ENCODE peak calls at places on chromosomes 16 and 17, in four cellular contexts. One of them, this sample, is unnamed.

GRCh38 chr17:72134560-72135399 is 14.0 kb downstream of the SOX9 start:
- DNase-seq in kidney glomerular epithelial cell: no peak
- DNase-seq in memory B cell: no peak
- DNase-seq in psoas muscle: no peak
- DNase-seq in this sample: no peak

GRCh38 chr17:57269052-57269451 is 12.7 kb downstream of the MSI2 start:
- DNase-seq in memory B cell: no peak
- DNase-seq in psoas muscle: no peak
- DNase-seq in kidney glomerular epithelial cell: no peak
- DNase-seq in this sample: no peak

GRCh38 chr16:19348578-19349315 is 63.2 kb downstream of the CLEC19A start:
- DNase-seq in kidney glomerular epithelial cell: no peak
- DNase-seq in psoas muscle: no peak
- DNase-seq in memory B cell: no peak
- DNase-seq in this sample: no peak

GRCh38 chr17:4679652-4680051 is 24.3 kb downstream of the PELP1 start:
- DNase-seq in psoas muscle: no peak
- DNase-seq in kidney glomerular epithelial cell: peak
- DNase-seq in memory B cell: no peak
- DNase-seq in this sample: no peak

GRCh38 chr16:30838876-30839471 is 52.0 kb upstream of the ZNF629 start:
- DNase-seq in memory B cell: no peak
- DNase-seq in kidney glomerular epithelial cell: no peak
- DNase-seq in psoas muscle: no peak
- DNase-seq in this sample: no peak

GRCh38 chr17:40176409-40177110 is 710 bp upstream of the RAPGEFL1 start:
- DNase-seq in psoas muscle: no peak
- DNase-seq in memory B cell: no peak
- DNase-seq in kidney glomerular epithelial cell: no peak
- DNase-seq in this sample: no peak

GRCh38 chr17:39625198-39625769 is 1.5 kb upstream of the PPP1R1B start:
- DNase-seq in kidney glomerular epithelial cell: no peak
- DNase-seq in psoas muscle: no peak
- DNase-seq in memory B cell: no peak
- DNase-seq in this sample: no peak

GRCh38 chr17:3827124-3827773 is 18.8 kb downstream of the NCBP3 start:
- DNase-seq in memory B cell: peak
- DNase-seq in psoas muscle: no peak
- DNase-seq in kidney glomerular epithelial cell: peak
- DNase-seq in this sample: peak

GRCh38 chr16:29815032-29815721 is 775 bp upstream of the PAGR1 start:
- DNase-seq in memory B cell: no peak
- DNase-seq in psoas muscle: peak
- DNase-seq in kidney glomerular epithelial cell: no peak
- DNase-seq in this sample: peak

GRCh38 chr16:88956546-88957455 is 20.2 kb downstream of the CBFA2T3 start:
- DNase-seq in memory B cell: no peak
- DNase-seq in kidney glomerular epithelial cell: no peak
- DNase-seq in psoas muscle: peak
- DNase-seq in this sample: no peak

GRCh38 chr16:26816266-26816665 is 250.5 kb upstream of the C16orf82 start:
- DNase-seq in psoas muscle: no peak
- DNase-seq in memory B cell: no peak
- DNase-seq in kidney glomerular epithelial cell: no peak
- DNase-seq in this sample: no peak

GRCh38 chr16:19704321-19705130 is 13.5 kb downstream of the KNOP1 start:
- DNase-seq in kidney glomerular epithelial cell: peak
- DNase-seq in psoas muscle: peak
- DNase-seq in memory B cell: no peak
- DNase-seq in this sample: no peak

GRCh38 chr16:11913425-11914079 is 2.2 kb downstream of the GSPT1 start:
- DNase-seq in memory B cell: no peak
- DNase-seq in psoas muscle: no peak
- DNase-seq in kidney glomerular epithelial cell: peak
- DNase-seq in this sample: no peak

GRCh38 chr17:74354123-74354522 is 7.5 kb downstream of the BTBD17 start:
- DNase-seq in psoas muscle: no peak
- DNase-seq in memory B cell: no peak
- DNase-seq in kidney glomerular epithelial cell: no peak
- DNase-seq in this sample: no peak

GRCh38 chr16:88549671-88550643 is 20.2 kb upstream of the ZC3H18 start:
- DNase-seq in memory B cell: no peak
- DNase-seq in psoas muscle: peak
- DNase-seq in kidney glomerular epithelial cell: no peak
- DNase-seq in this sample: no peak

GRCh38 chr17:41972571-41973411 is 6.2 kb downstream of the CNP start:
- DNase-seq in kidney glomerular epithelial cell: peak
- DNase-seq in psoas muscle: peak
- DNase-seq in memory B cell: peak
- DNase-seq in this sample: no peak

GRCh38 chr16:54931757-54932660 is 1.3 kb downstream of the IRX5 start:
- DNase-seq in psoas muscle: peak
- DNase-seq in kidney glomerular epithelial cell: no peak
- DNase-seq in memory B cell: no peak
- DNase-seq in this sample: no peak

GRCh38 chr16:81604960-81605383 is 160.4 kb downstream of the CMIP start:
- DNase-seq in kidney glomerular epithelial cell: peak
- DNase-seq in memory B cell: no peak
- DNase-seq in psoas muscle: no peak
- DNase-seq in this sample: no peak

GRCh38 chr16:17476414-17477259 is 5.9 kb upstream of the XYLT1 start:
- DNase-seq in kidney glomerular epithelial cell: peak
- DNase-seq in psoas muscle: no peak
- DNase-seq in memory B cell: peak
- DNase-seq in this sample: no peak

GRCh38 chr16:67404740-67405226 is 11.5 kb upstream of the TPPP3 start:
- DNase-seq in kidney glomerular epithelial cell: no peak
- DNase-seq in psoas muscle: no peak
- DNase-seq in memory B cell: no peak
- DNase-seq in this sample: no peak

GRCh38 chr16:79247386-79247785 is 353.2 kb downstream of the MAF start:
- DNase-seq in psoas muscle: no peak
- DNase-seq in memory B cell: no peak
- DNase-seq in kidney glomerular epithelial cell: no peak
- DNase-seq in this sample: no peak

GRCh38 chr17:82386256-82386831 is 14.8 kb downstream of the UTS2R start:
- DNase-seq in psoas muscle: no peak
- DNase-seq in memory B cell: no peak
- DNase-seq in kidney glomerular epithelial cell: no peak
- DNase-seq in this sample: no peak

GRCh38 chr17:70661342-70662222 is 492.2 kb downstream of the KCNJ2 start:
- DNase-seq in psoas muscle: no peak
- DNase-seq in kidney glomerular epithelial cell: no peak
- DNase-seq in memory B cell: no peak
- DNase-seq in this sample: no peak

GRCh38 chr17:5237541-5238016 is 2.9 kb upstream of the SCIMP start:
- DNase-seq in psoas muscle: no peak
- DNase-seq in memory B cell: no peak
- DNase-seq in kidney glomerular epithelial cell: no peak
- DNase-seq in this sample: no peak

GRCh38 chr16:11356573-11357331 is 11.5 kb downstream of the RMI2 start:
- DNase-seq in psoas muscle: peak
- DNase-seq in kidney glomerular epithelial cell: peak
- DNase-seq in memory B cell: peak
- DNase-seq in this sample: peak

GRCh38 chr17:58060596-58061191 is 22.5 kb upstream of the DYNLL2 start:
- DNase-seq in memory B cell: no peak
- DNase-seq in kidney glomerular epithelial cell: no peak
- DNase-seq in psoas muscle: no peak
- DNase-seq in this sample: peak

GRCh38 chr17:28686296-28686695 is 24.3 kb downstream of the SUPT6H start:
- DNase-seq in memory B cell: no peak
- DNase-seq in psoas muscle: no peak
- DNase-seq in kidney glomerular epithelial cell: no peak
- DNase-seq in this sample: no peak

GRCh38 chr16:53041196-53041977 is 11.3 kb downstream of the CHD9NB start:
- DNase-seq in memory B cell: no peak
- DNase-seq in psoas muscle: peak
- DNase-seq in kidney glomerular epithelial cell: peak
- DNase-seq in this sample: peak

GRCh38 chr17:64506576-64507417 is at the start of gene CEP95:
- DNase-seq in psoas muscle: peak
- DNase-seq in kidney glomerular epithelial cell: no peak
- DNase-seq in memory B cell: peak
- DNase-seq in this sample: peak